ENCODE peak calls at places on chromosomes 3 and 15, in nine cellular contexts. J is heart left ventricle; R is AG09319; M is CD8-positive, alpha-beta T cell; G is esophagus squamous epithelium; L is CD4-positive, alpha-beta T cell; W is fibroblast of pulmonary artery; E is uterus; F is GM20000. D is an unnamed sample.

GRCh38 chr3:67389176-67389575 is 265.2 kb downstream of the SUCLG2 start:
- DNase-seq in J (no peak), R (no peak), M (no peak), G (no peak), L (no peak), W (no peak), E (no peak), F (peak; percentile 30), D (no peak)

GRCh38 chr3:187667526-187667925 is 2.7 kb downstream of the SST start:
- DNase-seq in J (no peak), R (no peak), M (no peak), G (no peak), L (no peak), W (no peak), E (no peak), F (no peak), D (no peak)

GRCh38 chr3:32111560-32111959 is 5.1 kb downstream of the GPD1L start:
- DNase-seq in J (no peak), R (no peak), M (no peak), G (no peak), L (no peak), W (no peak), E (no peak), F (no peak), D (no peak)

GRCh38 chr3:125651246-125651645 is 55.9 kb upstream of the OSBPL11 start:
- DNase-seq in J (no peak), R (no peak), M (no peak), G (no peak), L (no peak), W (no peak), E (no peak), F (no peak), D (peak; percentile 38)

GRCh38 chr3:55584030-55584429 is 96.9 kb upstream of the WNT5A start:
- DNase-seq in J (no peak), R (no peak), M (no peak), G (no peak), L (no peak), W (no peak), E (no peak), F (no peak), D (no peak)

GRCh38 chr15:73389539-73389938 is 20.8 kb upstream of the HCN4 start:
- DNase-seq in J (no peak), R (no peak), M (no peak), G (no peak), L (no peak), W (no peak), E (no peak), F (no peak), D (no peak)

GRCh38 chr3:158709666-158710083 is 22.6 kb downstream of the RARRES1 start:
- DNase-seq in J (no peak), R (peak; percentile 94), M (no peak), G (no peak), L (no peak), W (peak; percentile 92), E (no peak), F (no peak), D (peak; percentile 98)

GRCh38 chr3:107184375-107184774 is 192.9 kb upstream of the CCDC54 start:
- DNase-seq in J (no peak), R (no peak), M (no peak), G (no peak), L (no peak), W (no peak), E (no peak), F (no peak), D (peak; percentile 65)

GRCh38 chr3:57948782-57949242 is 59.4 kb upstream of the FLNB start:
- DNase-seq in J (no peak), R (no peak), M (no peak), G (no peak), L (no peak), W (no peak), E (no peak), F (no peak), D (no peak)

GRCh38 chr3:31285808-31286486 is 246.8 kb upstream of the STT3B start:
- DNase-seq in J (no peak), R (no peak), M (no peak), G (no peak), L (no peak), W (no peak), E (no peak), F (no peak), D (no peak)

GRCh38 chr3:192918275-192918588 is 576 bp upstream of the MB21D2 start:
- DNase-seq in J (no peak), R (no peak), M (no peak), G (no peak), L (no peak), W (no peak), E (no peak), F (no peak), D (no peak)

GRCh38 chr15:89423981-89424380 is 72.4 kb downstream of the RHCG start:
- DNase-seq in J (no peak), R (no peak), M (no peak), G (no peak), L (no peak), W (no peak), E (no peak), F (no peak), D (no peak)

GRCh38 chr15:89419370-89419984 is 76.9 kb downstream of the RHCG start:
- DNase-seq in J (peak; percentile 36), R (no peak), M (no peak), G (no peak), L (no peak), W (peak; percentile 52), E (peak; percentile 27), F (no peak), D (peak; percentile 17)

GRCh38 chr15:89417206-89417725 is 79.1 kb downstream of the RHCG start:
- DNase-seq in J (no peak), R (no peak), M (no peak), G (no peak), L (no peak), W (no peak), E (no peak), F (no peak), D (no peak)

GRCh38 chr15:89416339-89417183 is 79.8 kb downstream of the RHCG start:
- DNase-seq in J (peak; percentile 30), R (no peak), M (peak; percentile 35), G (no peak), L (peak; percentile 51), W (peak; percentile 67), E (peak; percentile 25), F (peak; percentile 91), D (peak; percentile 63)

DNA sequence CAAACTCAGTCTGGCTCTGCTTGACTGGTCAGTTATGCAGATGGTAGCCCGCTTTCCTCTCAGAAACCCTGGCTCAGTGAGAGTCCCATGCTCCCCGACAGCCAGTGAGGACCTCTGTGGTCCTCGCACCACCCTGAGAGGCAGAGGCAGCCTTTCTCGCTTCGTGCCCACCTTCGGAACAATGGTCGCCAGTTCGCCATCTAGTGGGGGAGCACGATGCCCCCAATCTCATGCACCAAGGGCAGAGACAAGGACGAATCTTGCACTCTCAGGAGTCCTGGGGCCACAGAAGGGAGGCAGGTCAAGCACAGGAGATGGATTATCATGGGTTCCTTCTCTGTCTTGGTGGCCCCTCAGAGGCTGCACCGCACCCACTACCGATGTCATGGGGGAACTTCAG is 75.2 kb downstream of the RHCG start:
- DNase-seq in J (no peak), R (no peak), M (no peak), G (no peak), L (no peak), W (no peak), E (no peak), F (no peak), D (no peak)
- TF ChIP-seq CTCF in J (no peak), R (no peak), M (no peak), G (no peak), L (no peak), W (no peak), E (no peak), F (no peak), D (peak; percentile 7)

GRCh38 chr15:58383876-58384275 is 47.9 kb upstream of the LIPC start:
- DNase-seq in J (no peak), R (no peak), M (no peak), G (no peak), L (no peak), W (no peak), E (no peak), F (no peak), D (no peak)
- TF ChIP-seq CTCF in J (no peak), R (no peak), M (no peak), G (no peak), L (no peak), W (no peak), E (no peak), F (no peak), D (no peak)

GRCh38 chr3:9104121-9104520 is 140.8 kb upstream of the RAD18 start:
- DNase-seq in J (no peak), R (no peak), M (no peak), G (no peak), L (no peak), W (no peak), E (no peak), F (no peak), D (no peak)

GRCh38 chr3:9101286-9101685 is 138.0 kb upstream of the RAD18 start:
- DNase-seq in J (no peak), R (no peak), M (no peak), G (no peak), L (no peak), W (no peak), E (no peak), F (no peak), D (no peak)

GRCh38 chr3:9099711-9100110 is 136.4 kb upstream of the RAD18 start:
- DNase-seq in J (no peak), R (no peak), M (no peak), G (no peak), L (no peak), W (no peak), E (no peak), F (no peak), D (no peak)

GRCh38 chr3:9100132-9100894 is 137.0 kb upstream of the RAD18 start:
- DNase-seq in J (no peak), R (no peak), M (no peak), G (no peak), L (no peak), W (no peak), E (no peak), F (peak; percentile 55), D (no peak)

GRCh38 chr3:9102240-9102841 is 139.1 kb upstream of the RAD18 start:
- DNase-seq in J (no peak), R (no peak), M (no peak), G (no peak), L (no peak), W (no peak), E (no peak), F (no peak), D (no peak)
- TF ChIP-seq CTCF in J (no peak), R (no peak), M (no peak), G (no peak), L (no peak), W (no peak), E (no peak), F (no peak), D (no peak)

DNA sequence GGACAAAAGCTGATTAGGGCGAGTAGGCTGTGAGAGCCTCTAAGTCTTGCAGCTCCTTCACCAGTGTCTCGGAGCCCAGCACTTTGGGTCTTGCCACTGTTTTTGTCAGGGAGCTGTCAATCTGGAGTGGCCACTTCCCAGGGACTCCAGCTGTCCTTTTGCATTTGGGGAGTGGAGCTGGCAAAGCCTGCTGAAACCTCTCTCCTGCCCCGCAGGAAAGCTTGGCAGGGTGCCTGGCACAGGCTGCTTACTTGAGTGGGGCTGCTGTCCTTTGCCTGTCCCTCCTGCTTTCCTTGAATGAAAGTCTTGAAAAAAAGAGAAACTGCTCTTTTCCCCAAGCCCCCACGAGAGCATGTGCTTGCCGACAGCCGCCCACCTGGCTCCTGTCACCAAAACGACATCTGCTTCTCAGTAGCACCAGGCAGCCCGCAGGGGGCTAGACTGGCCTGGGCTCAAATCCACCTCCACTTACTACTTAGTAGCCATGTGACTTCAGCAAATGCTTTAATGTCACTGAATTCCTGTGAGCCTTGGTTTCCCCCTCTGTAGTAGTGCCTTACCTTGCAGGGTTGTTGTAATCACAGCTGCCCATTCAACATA is 13.7 kb downstream of the USP13 start:
- DNase-seq in J (peak; percentile 74), R (no peak), M (no peak), G (no peak), L (no peak), W (peak; percentile 34), E (no peak), F (no peak), D (no peak)
- TF ChIP-seq CTCF in J (no peak), R (no peak), M (no peak), G (no peak), L (no peak), W (no peak), E (no peak), F (no peak), D (no peak)

D was measured in HFFc6.